ENCODE peak calls at places on chromosomes 11 and 22, in six cellular contexts. Q, N, I, K, U and F are unnamed samples.

GRCh38 chr11:67316882-67317364 is 13.6 kb downstream of the SSH3 start:
- DNase-seq in N (peak), K (no peak), Q (no peak), I (no peak), U (no peak), F (no peak)

GRCh38 chr11:129728571-129728970 is 87.1 kb upstream of the TMEM45B start:
- DNase-seq in U (no peak), Q (no peak), N (no peak), K (no peak), I (no peak), F (no peak)

GRCh38 chr11:134270250-134270714 is 5.9 kb upstream of the GLB1L3 start:
- DNase-seq in K (no peak), N (no peak), Q (no peak), I (no peak), U (no peak), F (no peak)

GRCh38 chr11:29135504-29135903 is 881.3 kb downstream of the KCNA4 start:
- DNase-seq in U (no peak), N (no peak), I (no peak), K (no peak), Q (no peak), F (no peak)

GRCh38 chr11:66543263-66544107 is 2.4 kb downstream of the ZDHHC24 start:
- DNase-seq in N (peak), I (peak), U (peak), K (no peak), Q (no peak), F (no peak)

GRCh38 chr11:117932987-117933386 is 3.8 kb upstream of the TMPRSS13 start:
- DNase-seq in U (no peak), Q (no peak), N (no peak), I (no peak), K (no peak), F (no peak)

GRCh38 chr11:15673408-15673811 is 558.7 kb downstream of the INSC start:
- DNase-seq in U (no peak), Q (no peak), I (no peak), N (no peak), K (peak), F (peak)

GRCh38 chr22:27870234-27871191 is 48.5 kb downstream of the PITPNB start:
- DNase-seq in U (no peak), N (no peak), K (no peak), I (no peak), Q (no peak), F (no peak)

GRCh38 chr11:119093951-119094815 is 7.5 kb downstream of the DPAGT1 start:
- DNase-seq in N (peak), I (peak), K (no peak), U (peak), Q (no peak), F (peak)

GRCh38 chr22:37059876-37060449 is 8.4 kb downstream of the KCTD17 start:
- DNase-seq in Q (no peak), U (no peak), I (no peak), N (no peak), K (no peak), F (no peak)

GRCh38 chr22:30879398-30879797 is 89.2 kb downstream of the MORC2 start:
- DNase-seq in U (peak), K (no peak), N (no peak), I (no peak), Q (no peak), F (no peak)

GRCh38 chr11:2584812-2585565 is 114.8 kb downstream of the KCNQ1OT1 start:
- DNase-seq in N (no peak), K (peak), I (no peak), U (no peak), Q (no peak), F (no peak)

GRCh38 chr11:65427691-65428577 is 5.3 kb downstream of the NEAT1 start:
- DNase-seq in Q (peak), N (peak), I (peak), K (peak), U (peak), F (no peak)

GRCh38 chr11:94515398-94515797 is 3.1 kb downstream of the C11orf97 start:
- DNase-seq in U (no peak), K (no peak), N (no peak), Q (no peak), I (no peak), F (no peak)
- H3K27ac ChIP-seq in U (no peak), K (no peak), N (no peak), Q (no peak), I (no peak), F (no peak)

GRCh38 chr22:35516723-35517122 is 23.9 kb upstream of the RASD2 start:
- DNase-seq in U (no peak), K (no peak), I (no peak), Q (no peak), N (no peak), F (no peak)

GRCh38 chr22:35517769-35518530 is 22.7 kb upstream of the RASD2 start:
- DNase-seq in N (no peak), U (no peak), I (peak), Q (no peak), K (no peak), F (no peak)

GRCh38 chr22:35519306-35520000 is 21.2 kb upstream of the RASD2 start:
- DNase-seq in U (no peak), K (no peak), N (no peak), Q (no peak), I (no peak), F (no peak)

GRCh38 chr22:35517207-35517606 is 23.4 kb upstream of the RASD2 start:
- DNase-seq in I (no peak), U (peak), N (no peak), K (no peak), Q (no peak), F (no peak)

GRCh38 chr22:35518781-35519180 is 21.9 kb upstream of the RASD2 start:
- DNase-seq in N (no peak), Q (no peak), U (no peak), K (no peak), I (no peak), F (no peak)
- H3K27ac ChIP-seq in N (no peak), Q (no peak), U (no peak), K (no peak), I (no peak), F (no peak)

GRCh38 chr11:61445535-61445934 is 15.6 kb downstream of the SDHAF2 start:
- DNase-seq in I (no peak), K (no peak), Q (no peak), N (peak), U (peak), F (no peak)

GRCh38 chr11:61447601-61448551 is 18.0 kb downstream of the SDHAF2 start:
- DNase-seq in Q (no peak), N (no peak), U (no peak), I (no peak), K (no peak), F (no peak)

GRCh38 chr11:61442616-61443015 is 12.7 kb downstream of the SDHAF2 start:
- DNase-seq in K (no peak), Q (no peak), U (no peak), I (no peak), N (no peak), F (no peak)

GRCh38 chr11:61448552-61448927 is 18.6 kb downstream of the SDHAF2 start:
- DNase-seq in N (no peak), K (no peak), Q (no peak), I (no peak), U (no peak), F (no peak)

DNA sequence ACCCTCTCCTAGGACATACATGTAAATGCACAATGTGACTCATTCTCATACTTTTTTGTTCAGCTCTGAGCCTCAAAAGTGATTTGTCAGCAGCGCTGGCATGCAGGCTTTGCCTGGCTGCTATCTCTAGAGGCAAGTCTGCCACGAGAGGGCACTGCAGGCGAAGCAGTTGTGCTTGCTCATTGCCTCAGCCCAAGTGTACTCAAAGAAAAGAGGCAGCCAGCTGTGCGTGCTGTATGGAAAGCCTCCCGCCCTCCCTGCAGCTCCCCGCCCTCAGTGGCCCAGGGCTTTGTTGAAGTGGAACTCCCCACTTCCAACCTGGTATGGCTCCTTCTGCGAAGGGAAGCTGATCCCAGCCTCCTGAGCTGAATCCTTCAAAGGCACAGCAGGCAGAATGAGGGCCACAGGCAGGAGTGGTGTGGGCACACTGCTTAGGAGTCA is 16.3 kb downstream of the SDHAF2 start:
- DNase-seq in I (peak), Q (peak), U (peak), K (peak), N (peak), F (peak)
- H3K27ac ChIP-seq in I (peak), Q (no peak), U (no peak), K (peak), N (peak), F (peak)

DNA sequence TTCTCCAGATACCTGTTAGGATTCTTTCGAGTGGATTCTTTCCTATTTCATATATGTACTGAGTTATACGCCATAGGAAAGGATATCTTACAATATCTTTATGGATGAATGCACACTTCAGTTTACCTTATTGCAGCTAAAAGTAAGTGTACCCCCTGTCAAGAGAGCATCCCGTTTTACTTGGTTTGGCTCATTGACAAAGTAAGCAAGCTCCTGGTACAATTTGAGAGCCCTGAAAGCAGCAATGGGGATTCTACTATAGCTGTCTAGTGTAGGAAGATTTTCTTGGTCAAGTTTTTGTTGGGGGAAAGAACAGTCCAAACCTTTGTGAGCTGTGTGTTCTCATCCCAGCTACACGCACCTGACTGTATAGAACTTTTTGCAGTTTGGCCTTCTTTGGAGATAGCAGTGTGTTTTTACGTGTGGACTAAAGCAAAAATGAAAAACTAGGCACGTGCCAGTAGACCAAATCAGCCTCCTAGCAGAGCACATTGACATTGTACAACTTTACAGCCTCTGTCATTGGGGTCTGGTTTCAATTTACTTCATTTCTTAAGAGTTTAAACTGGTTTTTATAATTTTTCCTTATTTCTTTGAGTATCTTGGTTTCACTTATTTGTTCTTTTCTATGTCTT is 44.0 kb downstream of the PPP6R3 start:
- DNase-seq in Q (no peak), K (no peak), I (no peak), U (no peak), N (no peak), F (no peak)
- H3K27ac ChIP-seq in Q (no peak), K (no peak), I (peak), U (peak), N (no peak), F (peak)

DNA sequence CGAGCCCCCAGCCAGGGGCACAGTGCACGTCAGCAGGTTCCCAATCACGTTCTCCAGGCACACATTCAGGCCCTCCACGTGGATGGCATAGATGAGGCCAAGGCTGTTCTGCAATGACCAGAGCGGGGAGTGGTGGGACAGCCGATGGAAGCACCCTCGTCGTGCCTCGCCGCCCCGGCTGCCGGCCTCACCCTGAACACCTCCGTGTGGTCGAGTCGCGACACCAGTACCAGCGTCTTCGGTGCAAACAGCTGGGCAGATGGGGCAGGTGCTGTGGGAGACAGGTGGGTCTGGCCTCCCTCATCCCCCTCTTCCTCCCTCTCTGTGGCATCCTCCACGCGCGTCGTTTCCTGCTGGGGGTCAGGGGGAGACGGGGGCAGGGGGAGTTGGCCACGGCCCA is 7.5 kb downstream of the SBF1 start:
- DNase-seq in N (no peak), U (no peak), K (no peak), Q (no peak), I (no peak), F (no peak)
- H3K27ac ChIP-seq in N (no peak), U (no peak), K (no peak), Q (no peak), I (no peak), F (no peak)

GRCh38 chr22:46815559-46815895 is 53.1 kb downstream of the TBC1D22A start:
- DNase-seq in N (no peak), Q (no peak), U (no peak), I (no peak), K (peak), F (no peak)
- H3K27ac ChIP-seq in N (no peak), Q (no peak), U (no peak), I (peak), K (peak), F (no peak)

GRCh38 chr11:122308286-122308685 is 192.3 kb upstream of the BLID start:
- DNase-seq in U (no peak), I (no peak), K (no peak), Q (no peak), N (no peak), F (no peak)

GRCh38 chr11:122307480-122308085 is 191.6 kb upstream of the BLID start:
- DNase-seq in K (no peak), Q (no peak), U (no peak), I (no peak), N (no peak), F (no peak)

GRCh38 chr11:122313581-122313980 is 197.6 kb upstream of the BLID start:
- DNase-seq in N (no peak), U (no peak), K (no peak), Q (no peak), I (no peak), F (no peak)

GRCh38 chr11:122309262-122309925 is 193.4 kb upstream of the BLID start:
- DNase-seq in N (no peak), I (no peak), U (no peak), K (no peak), Q (no peak), F (no peak)

GRCh38 chr11:122310701-122311100 is 194.7 kb upstream of the BLID start:
- DNase-seq in K (no peak), U (no peak), N (no peak), Q (no peak), I (no peak), F (no peak)
- H3K27ac ChIP-seq in K (no peak), U (no peak), N (no peak), Q (no peak), I (no peak), F (peak)

GRCh38 chr11:299951-300735 is 817 bp upstream of the IFITM5 start:
- DNase-seq in I (no peak), U (no peak), Q (no peak), K (no peak), N (no peak), F (peak)

GRCh38 chr11:297666-298405 is 1.5 kb downstream of the IFITM5 start:
- DNase-seq in K (no peak), U (no peak), I (no peak), N (no peak), Q (no peak), F (no peak)

GRCh38 chr11:296976-297665 is 2.2 kb downstream of the IFITM5 start:
- DNase-seq in K (no peak), U (no peak), I (no peak), N (no peak), Q (no peak), F (no peak)

GRCh38 chr11:298406-299065 is 790 bp downstream of the IFITM5 start:
- DNase-seq in N (no peak), I (peak), K (no peak), U (no peak), Q (no peak), F (no peak)

DNA sequence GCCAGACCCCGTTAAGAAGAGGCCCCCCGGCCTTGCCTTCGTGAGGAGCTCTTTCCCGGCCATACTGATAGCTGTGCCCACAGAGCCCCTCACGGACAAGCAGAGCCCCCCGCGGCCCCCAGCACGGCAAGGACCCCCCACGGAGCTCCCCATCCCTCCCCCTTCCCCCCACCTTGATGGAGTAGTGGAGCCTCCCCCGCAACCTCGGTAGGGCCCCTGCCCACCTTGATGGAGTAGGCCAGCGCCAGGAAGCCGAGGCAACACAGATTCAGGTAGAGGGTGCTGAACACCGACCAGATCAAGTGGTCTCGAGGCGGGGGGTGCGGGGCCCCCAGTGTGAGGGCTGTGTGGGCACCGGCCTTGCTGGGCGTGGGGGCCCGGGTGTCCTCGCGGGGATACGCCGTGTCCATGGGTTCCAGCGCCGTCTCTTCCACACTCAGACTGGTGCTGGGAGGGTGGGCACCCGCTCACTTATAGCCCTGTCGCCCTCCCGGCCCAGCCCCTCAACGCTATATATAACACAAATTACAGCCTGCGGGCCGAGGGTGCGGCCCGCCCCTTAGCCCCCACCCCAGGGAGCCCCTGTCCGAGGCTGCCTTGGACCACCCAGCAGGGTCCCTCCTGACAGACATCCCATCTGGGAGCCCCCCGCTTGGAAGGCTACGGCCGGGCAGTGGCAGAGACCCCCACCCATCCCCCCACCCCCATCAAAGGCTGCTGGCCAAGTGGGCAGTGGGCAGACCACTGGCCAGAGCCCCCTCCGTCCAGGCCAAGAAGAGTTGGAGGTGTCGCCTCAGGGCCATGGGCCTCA is at the start of gene IFITM5:
- DNase-seq in K (no peak), I (no peak), N (no peak), Q (no peak), U (no peak), F (no peak)
- H3K27ac ChIP-seq in K (no peak), I (no peak), N (no peak), Q (no peak), U (no peak), F (no peak)

GRCh38 chr11:94735907-94736306 is 32.2 kb upstream of the AMOTL1 start:
- DNase-seq in U (no peak), I (no peak), K (no peak), Q (no peak), N (no peak), F (no peak)

GRCh38 chr11:94734563-94735275 is 33.4 kb upstream of the AMOTL1 start:
- DNase-seq in U (no peak), I (no peak), N (no peak), K (no peak), Q (no peak), F (no peak)

GRCh38 chr11:94730153-94730552 is 38.0 kb upstream of the AMOTL1 start:
- DNase-seq in Q (no peak), I (no peak), U (no peak), N (no peak), K (no peak), F (no peak)

GRCh38 chr11:94731921-94732601 is 36.1 kb upstream of the AMOTL1 start:
- DNase-seq in K (no peak), I (no peak), U (no peak), Q (peak), N (peak), F (peak)

DNA sequence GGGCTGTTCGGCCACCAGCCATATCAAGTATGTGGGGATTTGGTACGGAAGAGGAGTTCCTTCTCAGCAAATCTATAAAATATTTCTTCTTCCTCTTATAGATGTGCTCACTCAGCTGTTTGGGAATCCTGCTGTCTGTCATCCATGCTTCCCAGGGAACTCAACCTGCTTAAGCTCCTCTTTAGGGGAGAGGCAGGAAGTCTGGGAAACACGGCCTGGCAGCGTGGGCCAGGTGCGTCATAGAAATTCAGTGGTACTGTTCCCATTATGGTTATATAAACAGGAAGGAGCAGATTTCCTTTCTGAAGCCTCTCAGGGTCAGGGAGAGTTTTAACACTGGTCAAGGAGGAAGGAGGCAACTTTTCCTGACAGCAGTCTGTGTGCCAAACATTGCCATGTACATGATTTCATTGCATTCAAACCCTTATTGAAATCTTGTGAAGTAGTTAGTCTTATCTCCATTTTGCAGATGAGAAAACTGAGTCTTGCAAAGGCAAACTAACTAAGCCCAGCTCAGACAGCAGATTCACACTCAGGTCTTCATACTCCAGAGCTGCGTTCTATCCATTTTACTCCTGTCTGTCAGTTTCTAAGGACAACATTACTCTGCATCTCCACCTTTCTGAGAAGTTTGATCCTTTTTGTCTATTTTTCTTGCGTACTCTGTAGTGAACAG is 35.4 kb upstream of the AMOTL1 start:
- DNase-seq in I (no peak), K (no peak), N (peak), Q (peak), U (no peak), F (no peak)
- H3K27ac ChIP-seq in I (peak), K (peak), N (peak), Q (peak), U (no peak), F (no peak)